ENCODE peak calls at places on chromosomes 4 and X, in four cellular contexts. One of them, this sample, is unnamed.

GRCh38 chrX:46294234-46294633 is 251.0 kb downstream of the ZNF674 start:
- DNase-seq in heart left ventricle: no peak
- DNase-seq in pancreas: no peak
- DNase-seq in aorta: no peak
- DNase-seq in this sample: no peak

GRCh38 chr4:52780206-52780605 is 29.0 kb upstream of the ERVMER34-1 start:
- DNase-seq in heart left ventricle: peak; percentile 72
- DNase-seq in pancreas: no peak
- DNase-seq in aorta: no peak
- DNase-seq in this sample: no peak

GRCh38 chr4:95510877-95511276 is 37.9 kb downstream of the UNC5C start:
- DNase-seq in heart left ventricle: no peak
- DNase-seq in pancreas: no peak
- DNase-seq in aorta: no peak
- DNase-seq in this sample: no peak

GRCh38 chr4:26368685-26369084 is 47.9 kb downstream of the RBPJ start:
- DNase-seq in heart left ventricle: no peak
- DNase-seq in pancreas: no peak
- DNase-seq in aorta: no peak
- DNase-seq in this sample: no peak

GRCh38 chrX:54785901-54786300 is 12.2 kb downstream of the ITIH6 start:
- DNase-seq in heart left ventricle: no peak
- DNase-seq in pancreas: no peak
- DNase-seq in aorta: no peak
- DNase-seq in this sample: no peak

GRCh38 chrX:37989304-37989703 is 17.0 kb upstream of the SYTL5 start:
- DNase-seq in heart left ventricle: no peak
- DNase-seq in pancreas: no peak
- DNase-seq in aorta: no peak
- DNase-seq in this sample: no peak

GRCh38 chr4:182240161-182241130 is 2.8 kb upstream of the TENM3 start:
- DNase-seq in heart left ventricle: no peak
- DNase-seq in pancreas: no peak
- DNase-seq in aorta: no peak
- DNase-seq in this sample: no peak

GRCh38 chr4:48033825-48034413 is 17.3 kb downstream of the NIPAL1 start:
- DNase-seq in heart left ventricle: no peak
- DNase-seq in pancreas: no peak
- DNase-seq in aorta: no peak
- DNase-seq in this sample: peak; percentile 45

GRCh38 chr4:8549352-8549931 is 30.8 kb upstream of the GPR78 start:
- DNase-seq in heart left ventricle: no peak
- DNase-seq in pancreas: no peak
- DNase-seq in aorta: peak; percentile 57
- DNase-seq in this sample: peak; percentile 45

GRCh38 chr4:92646826-92647225 is 343.1 kb downstream of the GRID2 start:
- DNase-seq in heart left ventricle: no peak
- DNase-seq in pancreas: no peak
- DNase-seq in aorta: no peak
- DNase-seq in this sample: no peak

GRCh38 chrX:153956044-153956907 is 11.8 kb upstream of the RENBP start:
- DNase-seq in heart left ventricle: peak; percentile 19
- DNase-seq in pancreas: no peak
- DNase-seq in aorta: no peak
- DNase-seq in this sample: no peak

GRCh38 chr4:89724716-89725115 is 112.2 kb downstream of the SNCA start:
- DNase-seq in heart left ventricle: no peak
- DNase-seq in pancreas: no peak
- DNase-seq in aorta: no peak
- DNase-seq in this sample: no peak

GRCh38 chr4:170979736-170980135 is 833.5 kb upstream of the GALNTL6 start:
- DNase-seq in heart left ventricle: no peak
- DNase-seq in pancreas: no peak
- DNase-seq in aorta: no peak
- DNase-seq in this sample: peak; percentile 12

GRCh38 chrX:46681849-46682248 is 77.1 kb downstream of the SLC9A7 start:
- DNase-seq in heart left ventricle: no peak
- DNase-seq in pancreas: no peak
- DNase-seq in aorta: no peak
- DNase-seq in this sample: no peak

DNA sequence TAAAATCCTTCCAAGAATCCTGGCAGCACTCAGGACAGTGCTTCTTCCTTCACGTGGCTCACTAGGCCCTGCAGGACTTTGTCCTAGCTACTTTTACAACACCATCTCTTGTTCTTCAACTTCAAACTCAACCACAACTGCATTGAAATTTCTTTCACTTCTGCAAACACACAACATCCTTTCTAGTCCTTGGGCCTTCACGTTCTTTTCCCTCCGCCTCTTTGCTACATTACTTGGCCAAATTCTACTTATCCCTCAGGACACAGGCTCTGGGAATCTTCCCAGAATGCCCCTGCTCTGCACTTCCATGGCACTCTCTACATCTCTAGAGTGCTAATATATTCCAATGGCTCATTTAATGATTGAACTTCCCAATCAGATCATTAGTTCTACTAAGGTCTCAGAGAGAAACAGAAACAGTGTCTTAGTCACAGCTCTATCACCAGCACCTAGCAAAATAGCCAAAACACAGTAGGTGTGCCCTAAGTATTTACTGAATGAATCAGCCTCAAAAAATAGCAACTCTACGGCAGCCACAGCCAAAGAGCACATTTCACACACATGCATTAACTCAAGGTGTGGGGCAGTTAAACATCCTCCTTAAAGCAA is 73.3 kb downstream of the MANBA start:
- DNase-seq in heart left ventricle: no peak
- DNase-seq in pancreas: no peak
- DNase-seq in aorta: no peak
- DNase-seq in this sample: no peak
- H3K36me3 ChIP-seq in heart left ventricle: no peaks in the 10 kb centered on the region
- H3K36me3 ChIP-seq in pancreas: no peaks in the 10 kb centered on the region
- H3K36me3 ChIP-seq in aorta: no peaks in the 10 kb centered on the region
- H3K36me3 ChIP-seq in this sample: peaks cover 1% of the 10 kb centered on the region

GRCh38 chrX:312621-313331 is 5.8 kb downstream of the GTPBP6 start:
- DNase-seq in heart left ventricle: peak; percentile 21
- DNase-seq in pancreas: no peak
- DNase-seq in aorta: peak; percentile 76
- DNase-seq in this sample: no peak

GRCh38 chrX:313546-313945 is 5.0 kb downstream of the GTPBP6 start:
- DNase-seq in heart left ventricle: no peak
- DNase-seq in pancreas: no peak
- DNase-seq in aorta: peak; percentile 55
- DNase-seq in this sample: no peak

GRCh38 chrX:316351-317325 is 2.0 kb downstream of the GTPBP6 start:
- DNase-seq in heart left ventricle: peak; percentile 23
- DNase-seq in pancreas: no peak
- DNase-seq in aorta: peak; percentile 72
- DNase-seq in this sample: no peak

GRCh38 chrX:314781-315595 is 3.6 kb downstream of the GTPBP6 start:
- DNase-seq in heart left ventricle: peak; percentile 25
- DNase-seq in pancreas: no peak
- DNase-seq in aorta: peak; percentile 67
- DNase-seq in this sample: no peak

DNA sequence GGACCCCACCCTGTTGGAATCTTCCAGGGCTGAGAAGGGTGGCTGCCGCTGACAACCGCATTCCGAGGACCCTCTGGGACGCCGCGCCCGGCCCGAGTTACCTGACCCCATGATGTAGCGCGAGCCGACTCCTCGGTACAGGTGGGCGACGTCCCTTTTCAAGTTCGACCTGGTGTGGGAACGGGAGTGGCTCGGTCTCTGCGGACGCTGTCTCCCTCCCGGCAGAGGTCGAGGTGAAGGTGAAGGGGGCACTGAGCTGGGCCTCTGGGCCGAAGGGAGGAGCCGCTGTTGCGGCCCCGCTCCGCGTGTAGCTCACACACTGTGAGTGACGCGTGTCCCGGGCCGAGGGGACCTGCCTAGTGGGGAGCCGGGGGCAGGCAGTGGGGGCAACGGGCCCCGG is 4.5 kb downstream of the GTPBP6 start:
- DNase-seq in heart left ventricle: peak; percentile 20
- DNase-seq in pancreas: no peak
- DNase-seq in aorta: peak; percentile 74
- DNase-seq in this sample: no peak
- H3K36me3 ChIP-seq in heart left ventricle: no peaks in the 10 kb centered on the region
- H3K36me3 ChIP-seq in pancreas: no peaks in the 10 kb centered on the region
- H3K36me3 ChIP-seq in aorta: peaks cover 7% of the 10 kb centered on the region
- H3K36me3 ChIP-seq in this sample: peaks cover 14% of the 10 kb centered on the region

DNA sequence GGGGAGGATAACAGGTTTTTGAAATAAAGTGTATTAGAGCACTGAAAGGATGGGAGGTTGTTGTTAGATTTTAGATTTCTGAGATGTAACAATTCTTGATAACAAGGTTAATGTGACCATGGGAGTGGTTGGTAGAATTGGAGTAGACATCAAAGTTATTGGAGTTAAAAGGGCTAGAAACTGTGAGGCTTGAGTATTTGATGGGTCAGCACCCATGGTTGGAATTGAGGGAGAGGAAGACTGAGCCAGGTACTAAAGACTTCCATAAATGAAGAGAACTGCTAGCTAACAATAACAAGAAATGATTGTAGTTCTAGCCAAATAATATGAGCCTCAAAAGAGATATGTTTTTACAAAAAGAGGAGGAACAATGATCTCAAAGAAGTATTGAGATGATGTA is 98.8 kb downstream of the HEPH start:
- DNase-seq in heart left ventricle: no peak
- DNase-seq in pancreas: no peak
- DNase-seq in aorta: no peak
- DNase-seq in this sample: no peak
- H3K36me3 ChIP-seq in heart left ventricle: no peaks in the 10 kb centered on the region
- H3K36me3 ChIP-seq in pancreas: no peaks in the 10 kb centered on the region
- H3K36me3 ChIP-seq in aorta: peaks cover 6% of the 10 kb centered on the region
- H3K36me3 ChIP-seq in this sample: no peaks in the 10 kb centered on the region

GRCh38 chr4:2818351-2818939 is 25.2 kb upstream of the ADD1 start:
- DNase-seq in heart left ventricle: no peak
- DNase-seq in pancreas: no peak
- DNase-seq in aorta: no peak
- DNase-seq in this sample: peak; percentile 95

GRCh38 chr4:2817701-2818350 is 24.9 kb downstream of the SH3BP2 start:
- DNase-seq in heart left ventricle: no peak
- DNase-seq in pancreas: peak; percentile 47
- DNase-seq in aorta: no peak
- DNase-seq in this sample: peak; percentile 99

GRCh38 chr4:2819244-2820215 is 24.1 kb upstream of the ADD1 start:
- DNase-seq in heart left ventricle: no peak
- DNase-seq in pancreas: no peak
- DNase-seq in aorta: no peak
- DNase-seq in this sample: no peak

GRCh38 chr4:2822461-2823300 is 21.0 kb upstream of the ADD1 start:
- DNase-seq in heart left ventricle: peak; percentile 16
- DNase-seq in pancreas: no peak
- DNase-seq in aorta: peak; percentile 70
- DNase-seq in this sample: no peak

DNA sequence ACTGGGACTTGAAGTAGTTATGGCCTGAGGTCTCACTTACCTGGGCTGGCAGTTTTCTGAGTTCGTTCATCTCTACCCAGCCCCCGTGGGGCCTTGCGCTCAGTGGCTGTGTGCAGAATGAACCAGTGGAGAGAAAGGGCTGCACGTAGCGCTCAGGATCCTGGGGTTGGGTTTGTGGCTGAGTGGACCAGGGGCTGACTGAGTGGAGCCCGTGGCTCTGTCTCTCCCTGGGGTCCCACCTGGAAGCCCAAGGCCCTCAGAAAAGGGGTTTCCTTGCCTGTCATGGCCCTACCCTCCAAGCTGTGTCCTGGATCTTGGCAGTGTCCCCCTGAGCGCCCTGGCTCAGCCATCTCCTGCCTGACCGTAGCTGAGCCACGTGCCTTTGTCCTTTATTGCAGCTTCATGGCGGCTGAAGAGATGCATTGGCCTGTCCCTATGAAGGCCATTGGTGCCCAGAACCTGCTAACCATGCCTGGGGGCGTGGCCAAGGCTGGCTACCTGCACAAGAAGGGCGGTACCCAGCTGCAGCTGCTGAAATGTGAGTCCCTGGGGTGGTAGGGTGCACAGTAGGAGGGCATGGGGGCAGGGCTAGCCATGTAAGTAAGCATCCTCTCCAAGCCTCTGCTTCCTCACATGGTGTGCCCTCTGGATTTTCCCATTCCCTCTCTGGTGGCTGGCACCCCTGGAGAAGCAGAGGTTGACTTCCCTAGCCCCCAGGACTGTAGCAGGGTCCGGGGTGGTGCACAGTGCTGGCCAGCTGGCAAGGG is 23.2 kb upstream of the ADD1 start:
- DNase-seq in heart left ventricle: no peak
- DNase-seq in pancreas: no peak
- DNase-seq in aorta: peak; percentile 35
- DNase-seq in this sample: peak; percentile 72
- H3K36me3 ChIP-seq in heart left ventricle: no peaks in the 10 kb centered on the region
- H3K36me3 ChIP-seq in pancreas: no peaks in the 10 kb centered on the region
- H3K36me3 ChIP-seq in aorta: no peaks in the 10 kb centered on the region
- H3K36me3 ChIP-seq in this sample: peaks cover 3% of the 10 kb centered on the region